ENCODE peak calls at places on chromosomes 1 and 21, in ten cellular contexts. L, Q, X, T, R, B, J, E, H and Z are unnamed samples.

GRCh38 chr21:37937668-37938067 is 21.4 kb upstream of the KCNJ6 start:
- DNase-seq in H (no peak), L (no peak), E (no peak), B (no peak), X (no peak), T (no peak), Q (no peak), R (no peak), J (no peak), Z (no peak)

GRCh38 chr21:18954415-18954972 is 550.9 kb upstream of the TMPRSS15 start:
- DNase-seq in Q (no peak), L (no peak), E (no peak), X (no peak), J (no peak), B (no peak), R (no peak), T (no peak), H (no peak), Z (no peak)

GRCh38 chr1:160371691-160372208 is 4.9 kb downstream of the NHLH1 start:
- DNase-seq in H (no peak), J (no peak), X (no peak), R (no peak), T (no peak), Q (no peak), B (no peak), L (no peak), E (no peak), Z (no peak)

GRCh38 chr1:186272486-186272885 is 102.6 kb downstream of the TPR start:
- DNase-seq in B (no peak), L (no peak), Q (no peak), T (peak; percentile 12), X (no peak), H (no peak), E (peak; percentile 4), R (no peak), J (no peak), Z (no peak)

GRCh38 chr1:66527688-66528087 is 6.3 kb upstream of the SGIP1 start:
- DNase-seq in B (no peak), J (no peak), T (no peak), L (no peak), R (no peak), X (no peak), E (peak; percentile 72), H (no peak), Q (no peak), Z (peak; percentile 47)

GRCh38 chr1:241614572-241614971 is 25.6 kb downstream of the CHML start:
- DNase-seq in T (no peak), B (no peak), R (no peak), L (no peak), J (no peak), E (no peak), Q (no peak), X (no peak), H (no peak), Z (no peak)

GRCh38 chr1:206470692-206471414 is 577 bp downstream of the IKBKE start:
- DNase-seq in X (peak; percentile 78), Q (no peak), J (no peak), H (peak; percentile 75), T (peak; percentile 42), E (peak; percentile 89), B (peak; percentile 45), L (peak; percentile 40), R (no peak), Z (peak; percentile 74)

GRCh38 chr1:75725256-75725655 is 747 bp downstream of the ACADM start:
- DNase-seq in J (no peak), L (no peak), R (no peak), X (no peak), T (no peak), H (no peak), B (no peak), E (no peak), Q (no peak), Z (no peak)

GRCh38 chr1:188782220-188782841 is 1695.3 kb downstream of the BRINP3 start:
- DNase-seq in R (peak; percentile 4), T (no peak), H (no peak), B (no peak), E (peak; percentile 75), Q (peak; percentile 52), L (no peak), J (no peak), X (no peak), Z (peak; percentile 19)

GRCh38 chr21:35358008-35358407 is 308.9 kb upstream of the RUNX1 start:
- DNase-seq in J (no peak), B (no peak), H (no peak), T (no peak), E (no peak), R (no peak), L (no peak), X (no peak), Q (no peak), Z (no peak)

GRCh38 chr1:31576201-31576669 is at the start of gene TINAGL1:
- DNase-seq in R (no peak), T (no peak), J (peak; percentile 83), H (no peak), L (no peak), B (peak; percentile 93), Q (no peak), E (peak; percentile 46), X (no peak), Z (peak; percentile 51)

GRCh38 chr1:25698252-25698651 is 81.7 kb downstream of the MAN1C1 start:
- DNase-seq in T (no peak), L (no peak), E (no peak), J (no peak), R (no peak), Q (no peak), X (no peak), H (peak; percentile 72), B (no peak), Z (peak; percentile 35)

GRCh38 chr1:150928286-150928685 is 2.1 kb downstream of the SETDB1 start:
- DNase-seq in L (no peak), J (no peak), R (no peak), Q (no peak), T (no peak), B (no peak), H (no peak), E (no peak), X (no peak), Z (no peak)

GRCh38 chr1:94384485-94385353 is 33.5 kb upstream of the ABCD3 start:
- DNase-seq in E (no peak), T (peak; percentile 13), R (no peak), B (peak; percentile 30), H (peak; percentile 44), Q (no peak), X (no peak), J (no peak), L (no peak), Z (no peak)